ENCODE peak calls at places on chromosomes 13 and 19, in eight cellular contexts. Z is NCI-H1694 treated with DMSO at 0.1 percent for 48 hours; V is right lobe of liver; B is CD4-positive, alpha-beta T cell; S is CD4-positive, CD25-positive, alpha-beta regulatory T cell; Y is stimulated activated CD4-positive, alpha-beta T cell treated with anti-CD3 and anti-CD28 coated beads, Interleukin-15, amount 100 ng/mL, for 48 hours; L is upper lobe of left lung; T is NCI-H1048. D is an unnamed sample.

GRCh38 chr13:113935081-113935511 is 38.8 kb downstream of the C13orf46 start:
- DNase-seq in V (peak; percentile 45), Z (no peak), S (no peak), L (no peak), B (no peak), Y (no peak), T (no peak), D (no peak)

GRCh38 chr19:45376045-45376724 is 5.8 kb upstream of the ERCC2 start:
- DNase-seq in Y (no peak), T (peak; percentile 39), V (no peak), Z (no peak), S (no peak), L (no peak), B (no peak), D (no peak)

GRCh38 chr13:33174980-33175379 is 110.6 kb downstream of the STARD13 start:
- DNase-seq in Z (no peak), T (no peak), L (no peak), S (no peak), Y (no peak), V (no peak), B (no peak), D (no peak)

GRCh38 chr13:101204270-101205011 is 211.9 kb downstream of the NALCN start:
- DNase-seq in L (no peak), T (no peak), Z (no peak), B (no peak), V (no peak), S (no peak), Y (no peak), D (peak; percentile 64)

GRCh38 chr19:47542030-47542475 is 27.2 kb upstream of the NAPA start:
- DNase-seq in V (no peak), Z (no peak), Y (no peak), L (no peak), B (no peak), T (no peak), S (no peak), D (no peak)

GRCh38 chr13:19981685-19982238 is 23.2 kb downstream of the ZMYM2 start:
- DNase-seq in T (no peak), Z (no peak), S (no peak), V (no peak), L (no peak), B (no peak), Y (no peak), D (no peak)

GRCh38 chr13:103772576-103772975 is 706.4 kb upstream of the SLC10A2 start:
- DNase-seq in T (no peak), Y (no peak), V (no peak), B (no peak), Z (no peak), S (no peak), L (no peak), D (no peak)

GRCh38 chr13:84126671-84127171 is 244.4 kb upstream of the SLITRK1 start:
- DNase-seq in V (no peak), B (no peak), T (no peak), Y (no peak), S (no peak), L (peak; percentile 28), Z (no peak), D (no peak)

GRCh38 chr19:33301011-33301899 is 1.1 kb downstream of the CEBPA start:
- DNase-seq in T (no peak), L (peak; percentile 91), B (no peak), Z (no peak), Y (no peak), S (no peak), V (peak; percentile 66), D (no peak)

GRCh38 chr19:37999309-38000213 is 92.6 kb downstream of the SIPA1L3 start:
- DNase-seq in V (no peak), L (no peak), B (no peak), S (no peak), Y (no peak), T (no peak), Z (no peak), D (no peak)

GRCh38 chr19:21128901-21129698 is 12.7 kb upstream of the ZNF431 start:
- DNase-seq in L (no peak), Z (no peak), S (no peak), V (no peak), Y (no peak), B (no peak), T (no peak), D (no peak)

GRCh38 chr19:2323707-2324106 is 4.7 kb downstream of the LSM7 start:
- DNase-seq in L (no peak), Z (no peak), B (no peak), Y (no peak), T (no peak), S (no peak), V (no peak), D (no peak)

GRCh38 chr13:101465877-101466276 is 13.4 kb downstream of the ITGBL1 start:
- DNase-seq in V (no peak), Z (no peak), B (no peak), T (no peak), Y (no peak), S (no peak), L (no peak), D (no peak)

GRCh38 chr13:32316030-32316344 is 679 bp downstream of the BRCA2 start:
- DNase-seq in T (no peak), V (no peak), Y (peak; percentile 24), S (no peak), B (no peak), Z (no peak), L (no peak), D (peak; percentile 91)